ENCODE peak calls at places on chromosome 3, in nine cellular contexts. One of them, this sample, is unnamed.

GRCh38 chr3:126955004-126955790 is 27.7 kb upstream of the PLXNA1 start:
- DNase-seq in ovary: peak; percentile 23
- DNase-seq in tibial nerve: no peak
- DNase-seq in Peyer's patch: peak; percentile 60
- DNase-seq in heart left ventricle: no peak
- DNase-seq in esophagus squamous epithelium: no peak
- DNase-seq in thyroid gland: no peak
- DNase-seq in uterus: no peak
- DNase-seq in esophagus muscularis mucosa: no peak
- DNase-seq in this sample: peak; percentile 75

GRCh38 chr3:16249336-16249735 is 15.4 kb downstream of the DPH3 start:
- DNase-seq in ovary: no peak
- DNase-seq in tibial nerve: no peak
- DNase-seq in Peyer's patch: no peak
- DNase-seq in heart left ventricle: no peak
- DNase-seq in esophagus squamous epithelium: no peak
- DNase-seq in thyroid gland: no peak
- DNase-seq in uterus: no peak
- DNase-seq in esophagus muscularis mucosa: no peak
- DNase-seq in this sample: no peak

GRCh38 chr3:125671461-125672243 is 76.4 kb upstream of the OSBPL11 start:
- DNase-seq in ovary: no peak
- DNase-seq in tibial nerve: no peak
- DNase-seq in Peyer's patch: no peak
- DNase-seq in heart left ventricle: no peak
- DNase-seq in esophagus squamous epithelium: no peak
- DNase-seq in thyroid gland: no peak
- DNase-seq in uterus: no peak
- DNase-seq in esophagus muscularis mucosa: no peak
- DNase-seq in this sample: no peak

GRCh38 chr3:57977755-57978715 is 30.2 kb upstream of the FLNB start:
- DNase-seq in ovary: no peak
- DNase-seq in tibial nerve: no peak
- DNase-seq in Peyer's patch: no peak
- DNase-seq in heart left ventricle: no peak
- DNase-seq in esophagus squamous epithelium: no peak
- DNase-seq in thyroid gland: no peak
- DNase-seq in uterus: no peak
- DNase-seq in esophagus muscularis mucosa: no peak
- DNase-seq in this sample: no peak

GRCh38 chr3:34189133-34189532 is 390.7 kb downstream of the PDCD6IP start:
- DNase-seq in ovary: no peak
- DNase-seq in tibial nerve: no peak
- DNase-seq in Peyer's patch: no peak
- DNase-seq in heart left ventricle: no peak
- DNase-seq in esophagus squamous epithelium: no peak
- DNase-seq in thyroid gland: no peak
- DNase-seq in uterus: no peak
- DNase-seq in esophagus muscularis mucosa: no peak
- DNase-seq in this sample: no peak

GRCh38 chr3:11907667-11908660 is 61.3 kb upstream of the TAMM41 start:
- DNase-seq in ovary: no peak
- DNase-seq in tibial nerve: no peak
- DNase-seq in Peyer's patch: no peak
- DNase-seq in heart left ventricle: no peak
- DNase-seq in esophagus squamous epithelium: no peak
- DNase-seq in thyroid gland: no peak
- DNase-seq in uterus: no peak
- DNase-seq in esophagus muscularis mucosa: no peak
- DNase-seq in this sample: no peak

GRCh38 chr3:177262396-177262795 is 65.1 kb upstream of the TBL1XR1 start:
- DNase-seq in ovary: no peak
- DNase-seq in tibial nerve: no peak
- DNase-seq in Peyer's patch: no peak
- DNase-seq in heart left ventricle: no peak
- DNase-seq in esophagus squamous epithelium: no peak
- DNase-seq in thyroid gland: no peak
- DNase-seq in uterus: no peak
- DNase-seq in esophagus muscularis mucosa: no peak
- DNase-seq in this sample: peak; percentile 28

GRCh38 chr3:187286467-187287059 is 5.0 kb downstream of the MASP1 start:
- DNase-seq in ovary: no peak
- DNase-seq in tibial nerve: no peak
- DNase-seq in Peyer's patch: no peak
- DNase-seq in heart left ventricle: no peak
- DNase-seq in esophagus squamous epithelium: no peak
- DNase-seq in thyroid gland: no peak
- DNase-seq in uterus: peak; percentile 55
- DNase-seq in esophagus muscularis mucosa: no peak
- DNase-seq in this sample: no peak

GRCh38 chr3:71713041-71713440 is 12.2 kb downstream of the EIF4E3 start:
- DNase-seq in ovary: no peak
- DNase-seq in tibial nerve: no peak
- DNase-seq in Peyer's patch: no peak
- DNase-seq in heart left ventricle: no peak
- DNase-seq in esophagus squamous epithelium: no peak
- DNase-seq in thyroid gland: no peak
- DNase-seq in uterus: no peak
- DNase-seq in esophagus muscularis mucosa: no peak
- DNase-seq in this sample: no peak

GRCh38 chr3:135966349-135966695 is 794 bp downstream of the PPP2R3A start:
- DNase-seq in ovary: peak; percentile 77
- DNase-seq in tibial nerve: peak; percentile 9
- DNase-seq in Peyer's patch: no peak
- DNase-seq in heart left ventricle: no peak
- DNase-seq in esophagus squamous epithelium: no peak
- DNase-seq in thyroid gland: no peak
- DNase-seq in uterus: no peak
- DNase-seq in esophagus muscularis mucosa: no peak
- DNase-seq in this sample: no peak

GRCh38 chr3:124816206-124816605 is 71.0 kb downstream of the ITGB5 start:
- DNase-seq in ovary: no peak
- DNase-seq in tibial nerve: no peak
- DNase-seq in Peyer's patch: no peak
- DNase-seq in heart left ventricle: no peak
- DNase-seq in esophagus squamous epithelium: no peak
- DNase-seq in thyroid gland: no peak
- DNase-seq in uterus: no peak
- DNase-seq in esophagus muscularis mucosa: no peak
- DNase-seq in this sample: no peak

GRCh38 chr3:187085021-187085666 is 54.2 kb downstream of the RPL39L start:
- DNase-seq in ovary: no peak
- DNase-seq in tibial nerve: no peak
- DNase-seq in Peyer's patch: no peak
- DNase-seq in heart left ventricle: no peak
- DNase-seq in esophagus squamous epithelium: no peak
- DNase-seq in thyroid gland: no peak
- DNase-seq in uterus: no peak
- DNase-seq in esophagus muscularis mucosa: no peak
- DNase-seq in this sample: no peak

GRCh38 chr3:115518100-115518852 is 105.0 kb upstream of the GAP43 start:
- DNase-seq in ovary: no peak
- DNase-seq in tibial nerve: no peak
- DNase-seq in Peyer's patch: no peak
- DNase-seq in heart left ventricle: peak; percentile 83
- DNase-seq in esophagus squamous epithelium: no peak
- DNase-seq in thyroid gland: peak; percentile 78
- DNase-seq in uterus: peak; percentile 26
- DNase-seq in esophagus muscularis mucosa: no peak
- DNase-seq in this sample: no peak

GRCh38 chr3:55329849-55330248 is 157.3 kb downstream of the WNT5A start:
- DNase-seq in ovary: no peak
- DNase-seq in tibial nerve: no peak
- DNase-seq in Peyer's patch: no peak
- DNase-seq in heart left ventricle: no peak
- DNase-seq in esophagus squamous epithelium: no peak
- DNase-seq in thyroid gland: no peak
- DNase-seq in uterus: no peak
- DNase-seq in esophagus muscularis mucosa: no peak
- DNase-seq in this sample: no peak

GRCh38 chr3:4981688-4982494 is 2.7 kb downstream of the BHLHE40 start:
- DNase-seq in ovary: no peak
- DNase-seq in tibial nerve: peak; percentile 57
- DNase-seq in Peyer's patch: no peak
- DNase-seq in heart left ventricle: no peak
- DNase-seq in esophagus squamous epithelium: no peak
- DNase-seq in thyroid gland: peak; percentile 31
- DNase-seq in uterus: no peak
- DNase-seq in esophagus muscularis mucosa: no peak
- DNase-seq in this sample: no peak

GRCh38 chr3:134197681-134198261 is 52.9 kb downstream of the RYK start:
- DNase-seq in ovary: no peak
- DNase-seq in tibial nerve: no peak
- DNase-seq in Peyer's patch: no peak
- DNase-seq in heart left ventricle: no peak
- DNase-seq in esophagus squamous epithelium: no peak
- DNase-seq in thyroid gland: no peak
- DNase-seq in uterus: no peak
- DNase-seq in esophagus muscularis mucosa: no peak
- DNase-seq in this sample: no peak

GRCh38 chr3:29279276-29279675 is 1.6 kb upstream of the RBMS3 start:
- DNase-seq in ovary: no peak
- DNase-seq in tibial nerve: no peak
- DNase-seq in Peyer's patch: no peak
- DNase-seq in heart left ventricle: no peak
- DNase-seq in esophagus squamous epithelium: no peak
- DNase-seq in thyroid gland: no peak
- DNase-seq in uterus: no peak
- DNase-seq in esophagus muscularis mucosa: no peak
- DNase-seq in this sample: no peak

GRCh38 chr3:183148056-183148455 is 14.5 kb downstream of the LAMP3 start:
- DNase-seq in ovary: no peak
- DNase-seq in tibial nerve: no peak
- DNase-seq in Peyer's patch: no peak
- DNase-seq in heart left ventricle: no peak
- DNase-seq in esophagus squamous epithelium: no peak
- DNase-seq in thyroid gland: no peak
- DNase-seq in uterus: no peak
- DNase-seq in esophagus muscularis mucosa: no peak
- DNase-seq in this sample: peak; percentile 3

GRCh38 chr3:183142199-183142598 is 20.3 kb downstream of the LAMP3 start:
- DNase-seq in ovary: no peak
- DNase-seq in tibial nerve: no peak
- DNase-seq in Peyer's patch: no peak
- DNase-seq in heart left ventricle: no peak
- DNase-seq in esophagus squamous epithelium: no peak
- DNase-seq in thyroid gland: no peak
- DNase-seq in uterus: no peak
- DNase-seq in esophagus muscularis mucosa: no peak
- DNase-seq in this sample: peak; percentile 25

GRCh38 chr3:183149915-183150825 is 12.4 kb downstream of the LAMP3 start:
- DNase-seq in ovary: no peak
- DNase-seq in tibial nerve: no peak
- DNase-seq in Peyer's patch: no peak
- DNase-seq in heart left ventricle: no peak
- DNase-seq in esophagus squamous epithelium: no peak
- DNase-seq in thyroid gland: no peak
- DNase-seq in uterus: no peak
- DNase-seq in esophagus muscularis mucosa: no peak
- DNase-seq in this sample: peak; percentile 57

GRCh38 chr3:183144403-183144802 is 18.1 kb downstream of the LAMP3 start:
- DNase-seq in ovary: no peak
- DNase-seq in tibial nerve: no peak
- DNase-seq in Peyer's patch: no peak
- DNase-seq in heart left ventricle: no peak
- DNase-seq in esophagus squamous epithelium: no peak
- DNase-seq in thyroid gland: no peak
- DNase-seq in uterus: no peak
- DNase-seq in esophagus muscularis mucosa: no peak
- DNase-seq in this sample: no peak
- H3K4me3 ChIP-seq in ovary: no peak overlapping the region
- H3K4me3 ChIP-seq in tibial nerve: no peak overlapping the region
- H3K4me3 ChIP-seq in Peyer's patch: no peak overlapping the region
- H3K4me3 ChIP-seq in heart left ventricle: no peak overlapping the region
- H3K4me3 ChIP-seq in esophagus squamous epithelium: no peak overlapping the region
- H3K4me3 ChIP-seq in thyroid gland: no peak overlapping the region
- H3K4me3 ChIP-seq in uterus: no peak overlapping the region
- H3K4me3 ChIP-seq in esophagus muscularis mucosa: no peak overlapping the region
- H3K4me3 ChIP-seq in this sample: no peak overlapping the region

GRCh38 chr3:123623346-123623880 is 38.6 kb upstream of the HACD2 start:
- DNase-seq in ovary: no peak
- DNase-seq in tibial nerve: no peak
- DNase-seq in Peyer's patch: no peak
- DNase-seq in heart left ventricle: no peak
- DNase-seq in esophagus squamous epithelium: no peak
- DNase-seq in thyroid gland: no peak
- DNase-seq in uterus: no peak
- DNase-seq in esophagus muscularis mucosa: no peak
- DNase-seq in this sample: no peak
- TF ChIP-seq POLR2A in ovary: no peak
- TF ChIP-seq POLR2A in tibial nerve: no peak
- TF ChIP-seq POLR2A in Peyer's patch: no peak
- TF ChIP-seq POLR2A in heart left ventricle: no peak
- TF ChIP-seq POLR2A in esophagus squamous epithelium: no peak
- TF ChIP-seq POLR2A in thyroid gland: no peak
- TF ChIP-seq POLR2A in uterus: no peak
- TF ChIP-seq POLR2A in esophagus muscularis mucosa: no peak
- TF ChIP-seq POLR2A in this sample: no peak

DNA sequence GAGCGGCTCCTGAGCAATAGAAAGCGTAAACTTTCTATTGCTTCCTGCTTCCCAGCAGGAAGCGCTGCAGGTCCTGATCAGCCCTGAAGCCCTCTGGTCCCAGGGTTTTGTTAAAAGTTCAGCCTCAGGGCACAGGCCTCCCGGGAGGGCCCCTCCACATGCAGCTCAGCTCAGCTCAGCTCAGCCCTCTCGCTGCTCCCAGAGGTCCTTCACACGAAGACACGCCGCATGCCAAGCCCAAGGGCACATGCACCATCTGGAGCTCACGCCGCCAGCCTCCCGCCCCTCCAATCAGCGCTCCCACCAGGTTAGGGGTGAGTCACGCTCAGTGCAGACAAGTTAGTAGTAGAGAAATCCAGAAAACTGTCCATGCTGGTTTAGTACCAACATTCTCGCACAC is 12.7 kb downstream of the TKT start:
- DNase-seq in ovary: peak; percentile 69
- DNase-seq in tibial nerve: no peak
- DNase-seq in Peyer's patch: no peak
- DNase-seq in heart left ventricle: no peak
- DNase-seq in esophagus squamous epithelium: no peak
- DNase-seq in thyroid gland: peak; percentile 33
- DNase-seq in uterus: no peak
- DNase-seq in esophagus muscularis mucosa: no peak
- DNase-seq in this sample: no peak
- TF ChIP-seq CTCF in ovary: no peak
- TF ChIP-seq CTCF in tibial nerve: no peak
- TF ChIP-seq CTCF in Peyer's patch: no peak
- TF ChIP-seq CTCF in heart left ventricle: no peak
- TF ChIP-seq CTCF in esophagus squamous epithelium: no peak
- TF ChIP-seq CTCF in thyroid gland: no peak
- TF ChIP-seq CTCF in uterus: no peak
- TF ChIP-seq CTCF in esophagus muscularis mucosa: no peak
- TF ChIP-seq CTCF in this sample: no peak

DNA sequence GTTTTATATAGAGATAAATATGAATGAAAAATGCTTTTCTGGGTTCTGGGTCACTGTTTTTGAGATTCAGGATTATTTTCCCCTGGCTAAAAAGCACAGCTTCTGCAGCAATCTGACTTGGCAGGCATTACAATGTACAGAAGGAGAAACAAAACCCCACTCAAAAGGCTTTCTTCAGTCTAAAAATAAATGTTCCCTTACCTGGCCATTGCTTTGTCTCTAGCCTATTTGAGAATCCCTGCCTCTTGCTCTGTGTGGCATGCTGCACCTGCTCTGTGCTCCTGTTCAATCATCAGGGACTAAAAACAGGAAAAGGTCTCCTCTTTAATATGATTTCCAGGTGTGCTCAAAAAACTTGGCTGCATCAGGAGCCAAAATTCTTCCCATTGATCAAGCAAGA is 187.4 kb upstream of the STAC start:
- DNase-seq in ovary: no peak
- DNase-seq in tibial nerve: no peak
- DNase-seq in Peyer's patch: no peak
- DNase-seq in heart left ventricle: no peak
- DNase-seq in esophagus squamous epithelium: no peak
- DNase-seq in thyroid gland: no peak
- DNase-seq in uterus: no peak
- DNase-seq in esophagus muscularis mucosa: no peak
- DNase-seq in this sample: no peak
- H3K4me3 ChIP-seq in ovary: no peak overlapping the region
- H3K4me3 ChIP-seq in tibial nerve: no peak overlapping the region
- H3K4me3 ChIP-seq in Peyer's patch: no peak overlapping the region
- H3K4me3 ChIP-seq in heart left ventricle: no peak overlapping the region
- H3K4me3 ChIP-seq in esophagus squamous epithelium: no peak overlapping the region
- H3K4me3 ChIP-seq in thyroid gland: no peak overlapping the region
- H3K4me3 ChIP-seq in uterus: no peak overlapping the region
- H3K4me3 ChIP-seq in esophagus muscularis mucosa: no peak overlapping the region
- H3K4me3 ChIP-seq in this sample: no peak overlapping the region